ENCODE peak calls at places on chromosomes 13 and 19, in ten cellular contexts. F is HuH-7.5; G is H9; W is EH; J is central memory CD8-positive, alpha-beta T cell; K is effector CD4-positive, alpha-beta T cell; L is NCI-H2029 treated with DMSO at 0.1 percent for 48 hours; D is activated CD4-positive, CD25-positive, alpha-beta regulatory T cell; T is gastrocnemius medialis; M is activated CD4-positive, alpha-beta T cell treated with anti-CD3 and anti-CD28 coated beads for 24 hours. N is an unnamed sample.
A peak's percentile ranks its signal among the peaks of the same experiment; 100 is the strongest.

GRCh38 chr19:5828661-5829566 is 10.6 kb downstream of the FUT6 start:
- DNase-seq in F (no peak), G (peak; percentile 75), W (peak; percentile 15), J (no peak), K (no peak), L (no peak), D (no peak), T (no peak), M (peak; percentile 22), N (peak; percentile 13)

GRCh38 chr13:51501592-51502205 is 48.9 kb upstream of the INTS6 start:
- DNase-seq in F (no peak), G (no peak), W (peak; percentile 88), J (no peak), K (no peak), L (no peak), D (no peak), T (no peak), M (no peak), N (no peak)

GRCh38 chr19:920051-920857 is 3.1 kb downstream of the KISS1R start:
- DNase-seq in F (peak; percentile 95), G (no peak), W (no peak), J (peak; percentile 47), K (peak; percentile 59), L (no peak), D (peak; percentile 38), T (no peak), M (peak; percentile 58), N (peak; percentile 59)

GRCh38 chr19:5340637-5341447 is at the start of gene PTPRS:
- DNase-seq in F (peak; percentile 58), G (peak; percentile 88), W (peak; percentile 85), J (peak; percentile 26), K (peak; percentile 23), L (peak; percentile 51), D (no peak), T (peak; percentile 30), M (peak; percentile 44), N (peak; percentile 85)

GRCh38 chr19:42528354-42529247 is at the start of gene CEACAM1:
- DNase-seq in F (peak; percentile 56), G (no peak), W (peak; percentile 9), J (no peak), K (peak; percentile 28), L (peak; percentile 28), D (no peak), T (no peak), M (peak; percentile 42), N (no peak)

GRCh38 chr19:18969953-18970659 is 29.1 kb upstream of the HOMER3 start:
- DNase-seq in F (no peak), G (no peak), W (no peak), J (no peak), K (no peak), L (no peak), D (no peak), T (no peak), M (no peak), N (no peak)

GRCh38 chr13:24709186-24709913 is 29.1 kb downstream of the ATP12A start:
- DNase-seq in F (no peak), G (no peak), W (no peak), J (peak; percentile 21), K (peak; percentile 49), L (no peak), D (peak; percentile 5), T (no peak), M (peak; percentile 41), N (no peak)

GRCh38 chr13:84553252-84553651 is 671.0 kb upstream of the SLITRK1 start:
- DNase-seq in F (no peak), G (no peak), W (no peak), J (no peak), K (no peak), L (no peak), D (no peak), T (no peak), M (no peak), N (no peak)

GRCh38 chr13:27868639-27869435 is 51.0 kb upstream of the PDX1 start:
- DNase-seq in F (no peak), G (no peak), W (peak; percentile 6), J (no peak), K (no peak), L (no peak), D (no peak), T (no peak), M (no peak), N (no peak)

GRCh38 chr19:3045885-3046603 is 16.3 kb downstream of the TLE5 start:
- DNase-seq in F (no peak), G (peak; percentile 73), W (no peak), J (no peak), K (no peak), L (no peak), D (no peak), T (no peak), M (no peak), N (no peak)

GRCh38 chr19:1512671-1513491 is at the start of gene ADAMTSL5:
- DNase-seq in F (peak; percentile 93), G (peak; percentile 58), W (peak; percentile 75), J (no peak), K (peak; percentile 33), L (no peak), D (peak; percentile 53), T (peak; percentile 60), M (peak; percentile 65), N (peak; percentile 22)

GRCh38 chr13:28268800-28269223 is 130.5 kb downstream of the PAN3 start:
- DNase-seq in F (no peak), G (no peak), W (no peak), J (no peak), K (no peak), L (no peak), D (no peak), T (no peak), M (no peak), N (no peak)

GRCh38 chr13:29704648-29705047 is 109.2 kb upstream of the SLC7A1 start:
- DNase-seq in F (no peak), G (no peak), W (peak; percentile 49), J (no peak), K (no peak), L (no peak), D (no peak), T (no peak), M (no peak), N (no peak)

GRCh38 chr13:29454931-29455481 is 140.5 kb downstream of the SLC7A1 start:
- DNase-seq in F (peak; percentile 16), G (peak; percentile 62), W (peak; percentile 37), J (no peak), K (no peak), L (no peak), D (no peak), T (no peak), M (no peak), N (no peak)

GRCh38 chr13:19782049-19782726 is 557 bp downstream of the PSPC1 start:
- DNase-seq in F (peak; percentile 28), G (no peak), W (peak; percentile 65), J (peak; percentile 33), K (peak; percentile 41), L (no peak), D (peak; percentile 22), T (peak; percentile 47), M (peak; percentile 39), N (no peak)

GRCh38 chr19:4352701-4353121 is 9.3 kb downstream of the MPND start:
- DNase-seq in F (peak; percentile 80), G (peak; percentile 68), W (peak; percentile 68), J (peak; percentile 35), K (peak; percentile 54), L (peak; percentile 22), D (peak; percentile 42), T (no peak), M (peak; percentile 30), N (no peak)

GRCh38 chr13:41053384-41053826 is 7.9 kb upstream of the WBP4 start:
- DNase-seq in F (no peak), G (no peak), W (peak; percentile 69), J (no peak), K (no peak), L (no peak), D (no peak), T (peak; percentile 52), M (no peak), N (no peak)

GRCh38 chr19:27753622-27754021 is 1459.3 kb downstream of the UQCRFS1 start:
- DNase-seq in F (no peak), G (no peak), W (no peak), J (no peak), K (no peak), L (no peak), D (no peak), T (no peak), M (no peak), N (no peak)

GRCh38 chr13:20175907-20176652 is 15.2 kb upstream of the GJA3 start:
- DNase-seq in F (no peak), G (no peak), W (no peak), J (no peak), K (no peak), L (peak; percentile 27), D (no peak), T (no peak), M (no peak), N (no peak)

GRCh38 chr13:59701261-59701660 is 462.5 kb downstream of the DIAPH3 start:
- DNase-seq in F (peak; percentile 14), G (no peak), W (no peak), J (no peak), K (no peak), L (no peak), D (no peak), T (no peak), M (no peak), N (no peak)

GRCh38 chr19:19748249-19748938 is 15.5 kb upstream of the ZNF14 start:
- DNase-seq in F (no peak), G (no peak), W (no peak), J (no peak), K (no peak), L (no peak), D (no peak), T (no peak), M (no peak), N (no peak)

GRCh38 chr13:105307776-105308175 is 1227.7 kb downstream of the EFNB2 start:
- DNase-seq in F (no peak), G (no peak), W (no peak), J (no peak), K (no peak), L (no peak), D (no peak), T (no peak), M (no peak), N (no peak)

GRCh38 chr13:73520566-73521290 is 461.9 kb downstream of the KLF5 start:
- DNase-seq in F (no peak), G (no peak), W (no peak), J (no peak), K (no peak), L (no peak), D (no peak), T (no peak), M (no peak), N (no peak)